ENCODE peak calls at places on chromosomes 5 and 9, in ten cellular contexts. P, L, N, M, H, E, Y, C, D and Z are unnamed samples.

GRCh38 chr9:38079410-38080105 is 10.5 kb upstream of the SHB start:
- DNase-seq in P (no peak), L (no peak), N (peak), M (no peak), H (no peak), E (no peak), Y (no peak), C (no peak), D (peak), Z (no peak)

GRCh38 chr9:16726718-16727451 is 143.6 kb downstream of the BNC2 start:
- DNase-seq in P (peak), L (no peak), N (peak), M (no peak), H (peak), E (peak), Y (no peak), C (peak), D (peak), Z (peak)

GRCh38 chr5:179166886-179167841 is 107.0 kb downstream of the ZNF354C start:
- DNase-seq in P (peak), L (peak), N (no peak), M (peak), H (peak), E (peak), Y (no peak), C (peak), D (peak), Z (no peak)

GRCh38 chr5:56126487-56127179 is 106.5 kb downstream of the ANKRD55 start:
- DNase-seq in P (no peak), L (no peak), N (no peak), M (no peak), H (no peak), E (no peak), Y (no peak), C (no peak), D (no peak), Z (no peak)

GRCh38 chr5:54390015-54390414 is 65.5 kb upstream of the HSPB3 start:
- DNase-seq in P (no peak), L (no peak), N (peak), M (no peak), H (no peak), E (peak), Y (no peak), C (no peak), D (peak), Z (no peak)

GRCh38 chr5:171312129-171312819 is 3.2 kb downstream of the TLX3 start:
- DNase-seq in P (peak), L (no peak), N (no peak), M (no peak), H (no peak), E (no peak), Y (no peak), C (peak), D (no peak), Z (no peak)

GRCh38 chr9:34123682-34124081 is 2.8 kb downstream of the DCAF12 start:
- DNase-seq in P (no peak), L (no peak), N (no peak), M (no peak), H (no peak), E (no peak), Y (no peak), C (no peak), D (peak), Z (no peak)

GRCh38 chr5:29122306-29122705 is 2071.2 kb upstream of the CDH6 start:
- DNase-seq in P (peak), L (no peak), N (peak), M (no peak), H (no peak), E (no peak), Y (no peak), C (peak), D (no peak), Z (no peak)

GRCh38 chr9:117343416-117343815 is 71.4 kb downstream of the ASTN2 start:
- DNase-seq in P (no peak), L (no peak), N (peak), M (no peak), H (no peak), E (no peak), Y (no peak), C (no peak), D (no peak), Z (no peak)

GRCh38 chr5:14859980-14860379 is 11.6 kb downstream of the ANKH start:
- DNase-seq in P (no peak), L (no peak), N (peak), M (no peak), H (no peak), E (no peak), Y (no peak), C (no peak), D (no peak), Z (no peak)

GRCh38 chr5:59768204-59769040 is 125.1 kb downstream of the PDE4D start:
- DNase-seq in P (peak), L (no peak), N (peak), M (no peak), H (no peak), E (no peak), Y (peak), C (peak), D (peak), Z (peak)

GRCh38 chr9:112664541-112664940 is 53.4 kb downstream of the INIP start:
- DNase-seq in P (no peak), L (no peak), N (no peak), M (no peak), H (no peak), E (no peak), Y (no peak), C (no peak), D (no peak), Z (no peak)

GRCh38 chr5:156361451-156362109 is 34.6 kb downstream of the SGCD start:
- DNase-seq in P (no peak), L (no peak), N (no peak), M (no peak), H (no peak), E (no peak), Y (no peak), C (no peak), D (no peak), Z (no peak)

GRCh38 chr9:114503522-114504340 is 1.5 kb downstream of the WHRN start:
- DNase-seq in P (no peak), L (no peak), N (no peak), M (no peak), H (no peak), E (no peak), Y (no peak), C (no peak), D (no peak), Z (no peak)

GRCh38 chr9:107650321-107650720 is 160.8 kb upstream of the KLF4 start:
- DNase-seq in P (no peak), L (no peak), N (no peak), M (no peak), H (no peak), E (no peak), Y (no peak), C (no peak), D (no peak), Z (no peak)

GRCh38 chr9:125997510-125997823 is 250.3 kb downstream of the PBX3 start:
- DNase-seq in P (no peak), L (no peak), N (no peak), M (no peak), H (peak), E (no peak), Y (no peak), C (no peak), D (no peak), Z (peak)

GRCh38 chr5:95961617-95962474 is at the start of gene ELL2:
- DNase-seq in P (peak), L (peak), N (peak), M (peak), H (peak), E (peak), Y (peak), C (peak), D (peak), Z (peak)

GRCh38 chr5:113520429-113520828 is 6.9 kb downstream of the YTHDC2 start:
- DNase-seq in P (no peak), L (no peak), N (peak), M (no peak), H (no peak), E (no peak), Y (peak), C (no peak), D (no peak), Z (no peak)

GRCh38 chr5:80399553-80400239 is 8.2 kb upstream of the ZFYVE16 start:
- DNase-seq in P (no peak), L (no peak), N (peak), M (no peak), H (no peak), E (peak), Y (peak), C (no peak), D (no peak), Z (no peak)

GRCh38 chr5:58871648-58872242 is 288.9 kb downstream of the RAB3C start:
- DNase-seq in P (peak), L (no peak), N (peak), M (no peak), H (no peak), E (peak), Y (peak), C (peak), D (peak), Z (no peak)

GRCh38 chr9:136095495-136096058 is 488 bp upstream of the NACC2 start:
- DNase-seq in P (no peak), L (no peak), N (no peak), M (no peak), H (no peak), E (no peak), Y (no peak), C (peak), D (no peak), Z (no peak)

GRCh38 chr5:158532739-158533138 is 567.0 kb downstream of the EBF1 start:
- DNase-seq in P (no peak), L (no peak), N (no peak), M (no peak), H (no peak), E (no peak), Y (no peak), C (no peak), D (no peak), Z (no peak)

GRCh38 chr9:109582386-109582785 is 84.3 kb upstream of the PTPN3 start:
- DNase-seq in P (no peak), L (no peak), N (no peak), M (no peak), H (no peak), E (no peak), Y (no peak), C (no peak), D (no peak), Z (no peak)

GRCh38 chr5:148511832-148512347 is 128.1 kb downstream of the FBXO38 start:
- DNase-seq in P (no peak), L (no peak), N (no peak), M (no peak), H (no peak), E (no peak), Y (no peak), C (no peak), D (no peak), Z (no peak)

GRCh38 chr9:136854113-136854841 is 2.1 kb downstream of the MAMDC4 start:
- DNase-seq in P (no peak), L (no peak), N (no peak), M (no peak), H (no peak), E (no peak), Y (no peak), C (no peak), D (no peak), Z (no peak)

GRCh38 chr9:88775559-88775958 is 215.7 kb upstream of the S1PR3 start:
- DNase-seq in P (no peak), L (no peak), N (peak), M (no peak), H (no peak), E (peak), Y (no peak), C (no peak), D (no peak), Z (no peak)

GRCh38 chr5:96463106-96463505 is 30.1 kb upstream of the PCSK1 start:
- DNase-seq in P (no peak), L (no peak), N (peak), M (no peak), H (no peak), E (no peak), Y (no peak), C (no peak), D (no peak), Z (no peak)

GRCh38 chr5:366541-367357 is 45.2 kb downstream of the AHRR start:
- DNase-seq in P (no peak), L (no peak), N (no peak), M (no peak), H (no peak), E (no peak), Y (no peak), C (no peak), D (peak), Z (peak)

GRCh38 chr5:149429839-149430721 is 51.0 kb upstream of the IL17B start:
- DNase-seq in P (peak), L (no peak), N (no peak), M (no peak), H (no peak), E (no peak), Y (peak), C (no peak), D (peak), Z (peak)

GRCh38 chr5:10826971-10827370 is 65.9 kb upstream of the DAP start:
- DNase-seq in P (no peak), L (no peak), N (no peak), M (no peak), H (no peak), E (no peak), Y (no peak), C (no peak), D (no peak), Z (no peak)

GRCh38 chr9:134225186-134225585 is 60.8 kb upstream of the RNU6ATAC start:
- DNase-seq in P (no peak), L (no peak), N (no peak), M (no peak), H (peak), E (no peak), Y (no peak), C (no peak), D (no peak), Z (peak)